ENCODE peak calls at places on chromosomes 13 and 19, in five cellular contexts. One of them, this sample, is unnamed.

GRCh38 chr13:60351326-60351725 is 45.7 kb upstream of the TDRD3 start:
- DNase-seq in H1: no peak
- DNase-seq in mesendoderm: no peak
- DNase-seq in IMR-90: peak; percentile 47
- DNase-seq in neuronal stem cell: no peak
- DNase-seq in this sample: no peak

GRCh38 chr13:28470286-28470685 is 24.6 kb downstream of the FLT1 start:
- DNase-seq in H1: no peak
- DNase-seq in mesendoderm: no peak
- DNase-seq in neuronal stem cell: no peak
- DNase-seq in IMR-90: no peak
- DNase-seq in this sample: no peak

GRCh38 chr13:93413972-93414717 is 187.5 kb downstream of the GPC6 start:
- DNase-seq in neuronal stem cell: no peak
- DNase-seq in IMR-90: peak; percentile 55
- DNase-seq in H1: no peak
- DNase-seq in mesendoderm: peak; percentile 28
- DNase-seq in this sample: no peak

GRCh38 chr19:18860725-18861124 is 29.0 kb downstream of the UPF1 start:
- DNase-seq in H1: no peak
- DNase-seq in neuronal stem cell: no peak
- DNase-seq in mesendoderm: no peak
- DNase-seq in IMR-90: no peak
- DNase-seq in this sample: no peak

GRCh38 chr13:66748712-66749111 is 481.4 kb downstream of the PCDH9 start:
- DNase-seq in mesendoderm: no peak
- DNase-seq in H1: no peak
- DNase-seq in neuronal stem cell: no peak
- DNase-seq in IMR-90: no peak
- DNase-seq in this sample: no peak

GRCh38 chr19:6061420-6062130 is 48.7 kb downstream of the RFX2 start:
- DNase-seq in H1: no peak
- DNase-seq in neuronal stem cell: no peak
- DNase-seq in mesendoderm: no peak
- DNase-seq in IMR-90: no peak
- DNase-seq in this sample: no peak

GRCh38 chr13:84912720-84913119 is 886.5 kb downstream of the SLITRK6 start:
- DNase-seq in neuronal stem cell: no peak
- DNase-seq in H1: no peak
- DNase-seq in mesendoderm: no peak
- DNase-seq in IMR-90: no peak
- DNase-seq in this sample: no peak

GRCh38 chr19:289651-290538 is 1.3 kb downstream of the PLPP2 start:
- DNase-seq in IMR-90: peak; percentile 25
- DNase-seq in mesendoderm: peak; percentile 96
- DNase-seq in neuronal stem cell: no peak
- DNase-seq in H1: peak; percentile 76
- DNase-seq in this sample: peak; percentile 94

GRCh38 chr19:48813123-48813911 is 2.5 kb upstream of the BCAT2 start:
- DNase-seq in H1: peak; percentile 69
- DNase-seq in IMR-90: no peak
- DNase-seq in mesendoderm: peak; percentile 58
- DNase-seq in neuronal stem cell: no peak
- DNase-seq in this sample: peak; percentile 59

GRCh38 chr19:15253513-15253912 is 21.3 kb upstream of the EPHX3 start:
- DNase-seq in mesendoderm: no peak
- DNase-seq in IMR-90: no peak
- DNase-seq in H1: no peak
- DNase-seq in neuronal stem cell: no peak
- DNase-seq in this sample: no peak

GRCh38 chr13:108924154-108924940 is 294.9 kb downstream of the MYO16 start:
- DNase-seq in IMR-90: peak; percentile 84
- DNase-seq in neuronal stem cell: no peak
- DNase-seq in mesendoderm: peak; percentile 51
- DNase-seq in H1: no peak
- DNase-seq in this sample: no peak

GRCh38 chr19:40278361-40279045 is 6.6 kb downstream of the AKT2 start:
- DNase-seq in IMR-90: no peak
- DNase-seq in mesendoderm: no peak
- DNase-seq in H1: no peak
- DNase-seq in neuronal stem cell: no peak
- DNase-seq in this sample: no peak

GRCh38 chr19:51944798-51945552 is 17.7 kb downstream of the ZNF613 start:
- DNase-seq in H1: no peak
- DNase-seq in neuronal stem cell: no peak
- DNase-seq in mesendoderm: peak; percentile 44
- DNase-seq in IMR-90: no peak
- DNase-seq in this sample: no peak

GRCh38 chr19:38073806-38074685 is 150.0 kb downstream of the DPF1 start:
- DNase-seq in IMR-90: peak; percentile 19
- DNase-seq in neuronal stem cell: peak; percentile 36
- DNase-seq in H1: peak; percentile 65
- DNase-seq in mesendoderm: peak; percentile 76
- DNase-seq in this sample: peak; percentile 76

GRCh38 chr13:98389319-98389718 is 187.6 kb downstream of the STK24 start:
- DNase-seq in mesendoderm: no peak
- DNase-seq in H1: no peak
- DNase-seq in IMR-90: peak; percentile 18
- DNase-seq in neuronal stem cell: no peak
- DNase-seq in this sample: no peak

GRCh38 chr19:46416077-46416709 is 2.8 kb upstream of the CCDC8 start:
- DNase-seq in IMR-90: peak; percentile 75
- DNase-seq in mesendoderm: peak; percentile 96
- DNase-seq in H1: peak; percentile 95
- DNase-seq in neuronal stem cell: peak; percentile 95
- DNase-seq in this sample: peak; percentile 95

GRCh38 chr19:43575156-43575950 is at the start of the genes PINLYP and XRCC1:
- DNase-seq in IMR-90: peak; percentile 98
- DNase-seq in mesendoderm: peak; percentile 99
- DNase-seq in H1: peak; percentile 93
- DNase-seq in neuronal stem cell: peak; percentile 97
- DNase-seq in this sample: peak; percentile 98

GRCh38 chr13:95579303-95579702 is 26.8 kb downstream of the CLDN10 start:
- DNase-seq in H1: no peak
- DNase-seq in mesendoderm: no peak
- DNase-seq in neuronal stem cell: no peak
- DNase-seq in IMR-90: no peak
- DNase-seq in this sample: no peak

GRCh38 chr13:104487006-104487405 is 1420.8 kb upstream of the SLC10A2 start:
- DNase-seq in IMR-90: no peak
- DNase-seq in mesendoderm: no peak
- DNase-seq in neuronal stem cell: no peak
- DNase-seq in H1: no peak
- DNase-seq in this sample: no peak

GRCh38 chr13:29947839-29948238 is 97.4 kb upstream of the UBL3 start:
- DNase-seq in H1: no peak
- DNase-seq in IMR-90: no peak
- DNase-seq in mesendoderm: no peak
- DNase-seq in neuronal stem cell: no peak
- DNase-seq in this sample: no peak
- H4K8ac ChIP-seq in H1: no peak overlapping the region
- H4K8ac ChIP-seq in IMR-90: no peak overlapping the region
- H4K8ac ChIP-seq in mesendoderm: no peak overlapping the region
- H4K8ac ChIP-seq in neuronal stem cell: no peak overlapping the region
- H4K8ac ChIP-seq in this sample: no peak overlapping the region

DNA sequence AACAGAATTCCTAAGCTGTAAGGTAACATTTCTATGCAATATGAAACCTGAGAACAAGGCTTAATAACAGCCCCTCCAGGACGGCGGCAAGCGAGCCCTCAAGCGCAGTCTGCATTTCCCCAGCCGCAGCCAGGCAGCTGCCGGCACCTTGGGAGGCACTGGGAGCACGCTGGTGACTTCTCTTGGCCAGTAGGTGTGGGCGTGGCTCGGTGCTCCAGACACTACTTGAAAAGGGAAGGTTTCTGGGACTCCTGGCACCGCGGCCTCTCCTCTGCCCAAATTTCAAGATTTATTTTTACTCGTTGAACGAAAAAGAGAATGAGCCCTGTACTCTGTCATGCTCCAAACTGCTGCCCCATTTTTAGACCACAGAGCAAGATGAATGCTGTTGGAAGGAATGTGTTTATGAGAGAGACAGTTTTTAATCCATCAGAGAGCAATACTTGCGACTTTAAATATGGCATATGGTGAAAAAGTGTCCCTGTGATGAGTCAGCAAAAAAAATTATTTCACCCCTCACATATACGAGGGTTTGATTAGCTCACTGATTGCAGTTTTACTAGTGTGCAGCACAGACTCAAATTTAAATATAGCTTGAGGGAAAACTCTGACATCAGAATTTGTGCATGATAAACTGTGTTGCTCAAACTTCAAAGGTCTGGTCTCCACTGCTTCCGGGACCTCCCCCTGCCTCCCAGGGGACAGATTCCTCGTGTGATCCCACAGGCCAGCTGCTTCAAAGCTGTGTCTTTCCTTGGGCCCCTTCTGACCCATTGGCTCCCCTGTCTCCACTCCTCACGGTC is 81.3 kb downstream of the COL4A2 start:
- DNase-seq in H1: no peak
- DNase-seq in mesendoderm: peak; percentile 59
- DNase-seq in neuronal stem cell: no peak
- DNase-seq in IMR-90: peak; percentile 83
- DNase-seq in this sample: peak; percentile 66
- H2BK15ac ChIP-seq in H1: no peak overlapping the region
- H2BK15ac ChIP-seq in mesendoderm: no peak overlapping the region
- H2BK15ac ChIP-seq in neuronal stem cell: no peak overlapping the region
- H2BK15ac ChIP-seq in IMR-90: peak overlapping the region; percentile 97
- H2BK15ac ChIP-seq in this sample: no peak overlapping the region

GRCh38 chr19:53657778-53658177 is 26.0 kb downstream of the DPRX start:
- DNase-seq in H1: no peak
- DNase-seq in neuronal stem cell: no peak
- DNase-seq in IMR-90: no peak
- DNase-seq in mesendoderm: no peak
- DNase-seq in this sample: no peak
- H4K8ac ChIP-seq in H1: no peak overlapping the region
- H4K8ac ChIP-seq in neuronal stem cell: no peak overlapping the region
- H4K8ac ChIP-seq in IMR-90: no peak overlapping the region
- H4K8ac ChIP-seq in mesendoderm: no peak overlapping the region
- H4K8ac ChIP-seq in this sample: no peak overlapping the region

GRCh38 chr13:113788413-113789135 is 29.5 kb downstream of the TMEM255B start:
- DNase-seq in H1: no peak
- DNase-seq in mesendoderm: no peak
- DNase-seq in neuronal stem cell: no peak
- DNase-seq in IMR-90: no peak
- DNase-seq in this sample: no peak
- H2BK15ac ChIP-seq in H1: no peak overlapping the region
- H2BK15ac ChIP-seq in mesendoderm: no peak overlapping the region
- H2BK15ac ChIP-seq in neuronal stem cell: no peak overlapping the region
- H2BK15ac ChIP-seq in IMR-90: no peak overlapping the region
- H2BK15ac ChIP-seq in this sample: no peak overlapping the region

DNA sequence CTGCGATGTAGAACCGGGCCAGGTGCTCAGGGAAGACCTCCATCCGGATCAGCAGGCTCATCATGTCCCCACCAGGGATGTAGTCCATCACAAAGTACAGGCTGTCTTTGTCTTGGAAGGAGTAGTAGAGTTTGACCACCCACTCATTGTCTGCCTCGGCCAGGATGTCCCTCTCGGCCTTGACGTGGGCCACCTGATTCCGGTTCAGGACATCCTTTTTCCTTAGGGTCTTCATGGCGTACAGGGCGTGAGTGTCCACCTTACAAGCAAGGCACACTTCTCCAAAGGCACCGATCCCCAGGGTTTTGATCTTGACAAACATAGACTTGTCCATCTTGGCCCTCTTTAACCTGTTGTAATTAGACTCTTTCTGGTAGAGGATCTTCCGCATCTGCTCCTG is 78.0 kb downstream of the LATS2 start:
- DNase-seq in neuronal stem cell: no peak
- DNase-seq in IMR-90: no peak
- DNase-seq in mesendoderm: no peak
- DNase-seq in H1: no peak
- DNase-seq in this sample: no peak
- H4K8ac ChIP-seq in neuronal stem cell: no peak overlapping the region
- H4K8ac ChIP-seq in IMR-90: no peak overlapping the region
- H4K8ac ChIP-seq in mesendoderm: no peak overlapping the region
- H4K8ac ChIP-seq in H1: no peak overlapping the region
- H4K8ac ChIP-seq in this sample: no peak overlapping the region

GRCh38 chr19:14248578-14249011 is 42.6 kb upstream of the ADGRL1 start:
- DNase-seq in IMR-90: no peak
- DNase-seq in neuronal stem cell: peak; percentile 87
- DNase-seq in mesendoderm: peak; percentile 98
- DNase-seq in H1: no peak
- DNase-seq in this sample: peak; percentile 95
- H2BK15ac ChIP-seq in IMR-90: no peak overlapping the region
- H2BK15ac ChIP-seq in neuronal stem cell: no peak overlapping the region
- H2BK15ac ChIP-seq in mesendoderm: no peak overlapping the region
- H2BK15ac ChIP-seq in H1: no peak overlapping the region
- H2BK15ac ChIP-seq in this sample: no peak overlapping the region

DNA sequence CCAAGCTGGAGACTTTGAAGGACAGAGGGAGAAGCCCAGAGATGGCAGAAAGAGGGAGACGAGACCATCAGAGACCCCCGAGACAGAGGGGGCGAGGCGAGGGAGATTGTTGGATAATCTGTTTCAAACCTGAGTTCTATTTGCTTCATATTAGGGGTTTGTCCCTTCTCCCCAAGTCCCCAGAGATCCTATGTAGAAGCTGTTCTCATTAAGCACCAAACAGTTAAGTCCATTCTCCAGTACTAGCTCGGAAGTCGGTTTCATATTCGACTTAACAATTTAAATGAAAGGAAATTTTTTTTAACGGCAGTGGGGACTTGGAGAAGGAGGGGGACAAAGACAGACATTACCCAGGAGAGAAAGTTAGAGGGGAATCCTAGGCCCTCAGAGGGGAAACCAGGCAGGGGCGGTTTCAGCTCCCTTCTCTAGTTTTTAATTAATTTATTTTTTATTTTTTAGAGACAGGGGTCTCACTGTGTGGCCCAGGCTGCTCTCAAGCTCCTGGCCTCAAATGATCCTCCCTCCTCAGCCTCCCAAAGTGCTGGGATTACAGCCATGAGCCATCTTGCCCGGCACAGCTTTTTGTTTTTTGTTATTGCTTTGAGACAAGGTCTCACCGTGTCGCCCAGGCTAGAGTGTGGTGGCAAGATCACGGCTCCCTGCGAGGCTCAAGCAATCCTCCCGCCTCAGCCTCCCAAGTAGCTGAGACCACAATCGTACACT is 13.6 kb upstream of the TLE2 start:
- DNase-seq in H1: no peak
- DNase-seq in mesendoderm: no peak
- DNase-seq in neuronal stem cell: no peak
- DNase-seq in IMR-90: no peak
- DNase-seq in this sample: no peak
- H4K8ac ChIP-seq in H1: no peak overlapping the region
- H4K8ac ChIP-seq in mesendoderm: no peak overlapping the region
- H4K8ac ChIP-seq in neuronal stem cell: no peak overlapping the region
- H4K8ac ChIP-seq in IMR-90: no peak overlapping the region
- H4K8ac ChIP-seq in this sample: no peak overlapping the region

This sample was measured in H9.